ENCODE peak calls at places on chromosomes 6 and 20, in four cellular contexts. One of them, this sample, is unnamed.

GRCh38 chr6:42177514-42178364 is 4.6 kb downstream of the GUCA1A start:
- DNase-seq in erythroblast: no peak
- DNase-seq in stomach: no peak
- DNase-seq in prostate gland: no peak
- DNase-seq in this sample: no peak

GRCh38 chr6:111361648-111362047 is 121.4 kb downstream of the REV3L start:
- DNase-seq in stomach: no peak
- DNase-seq in erythroblast: peak; percentile 52
- DNase-seq in prostate gland: no peak
- DNase-seq in this sample: peak; percentile 58

GRCh38 chr6:110856296-110856695 is 18.3 kb upstream of the AMD1 start:
- DNase-seq in prostate gland: no peak
- DNase-seq in stomach: no peak
- DNase-seq in erythroblast: peak; percentile 8
- DNase-seq in this sample: no peak

GRCh38 chr6:128538763-128539162 is 18.4 kb upstream of the PTPRK start:
- DNase-seq in stomach: no peak
- DNase-seq in prostate gland: no peak
- DNase-seq in erythroblast: no peak
- DNase-seq in this sample: no peak

GRCh38 chr6:45439861-45440388 is 62.2 kb upstream of the SUPT3H start:
- DNase-seq in erythroblast: no peak
- DNase-seq in stomach: no peak
- DNase-seq in prostate gland: no peak
- DNase-seq in this sample: no peak

GRCh38 chr20:55160022-55160421 is 684.6 kb downstream of the DOK5 start:
- DNase-seq in erythroblast: no peak
- DNase-seq in stomach: no peak
- DNase-seq in prostate gland: no peak
- DNase-seq in this sample: no peak

GRCh38 chr20:5785146-5785545 is 34.9 kb downstream of the SHLD1 start:
- DNase-seq in prostate gland: no peak
- DNase-seq in erythroblast: no peak
- DNase-seq in stomach: no peak
- DNase-seq in this sample: no peak

GRCh38 chr6:52049252-52050050 is 38.0 kb downstream of the PKHD1 start:
- DNase-seq in erythroblast: peak; percentile 58
- DNase-seq in prostate gland: no peak
- DNase-seq in stomach: no peak
- DNase-seq in this sample: no peak

GRCh38 chr20:52402950-52403349 is 211.4 kb upstream of the ZFP64 start:
- DNase-seq in stomach: no peak
- DNase-seq in erythroblast: no peak
- DNase-seq in prostate gland: no peak
- DNase-seq in this sample: no peak

GRCh38 chr6:147058786-147059434 is 145.3 kb upstream of the STXBP5 start:
- DNase-seq in prostate gland: no peak
- DNase-seq in erythroblast: no peak
- DNase-seq in stomach: no peak
- DNase-seq in this sample: no peak

GRCh38 chr20:11338506-11339306 is 579.0 kb upstream of the BTBD3 start:
- DNase-seq in erythroblast: no peak
- DNase-seq in stomach: no peak
- DNase-seq in prostate gland: no peak
- DNase-seq in this sample: no peak

GRCh38 chr20:63253438-63254236 is 626 bp downstream of the NKAIN4 start:
- DNase-seq in prostate gland: no peak
- DNase-seq in stomach: no peak
- DNase-seq in erythroblast: no peak
- DNase-seq in this sample: no peak

GRCh38 chr20:1933465-1933870 is 38.3 kb downstream of the SIRPA start:
- DNase-seq in prostate gland: no peak
- DNase-seq in stomach: no peak
- DNase-seq in erythroblast: no peak
- DNase-seq in this sample: peak; percentile 4

GRCh38 chr6:113690957-113691656 is 166.0 kb upstream of the MARCKS start:
- DNase-seq in prostate gland: no peak
- DNase-seq in stomach: no peak
- DNase-seq in erythroblast: no peak
- DNase-seq in this sample: no peak

GRCh38 chr20:16054917-16055316 is 518.3 kb downstream of the KIF16B start:
- DNase-seq in erythroblast: no peak
- DNase-seq in prostate gland: no peak
- DNase-seq in stomach: no peak
- DNase-seq in this sample: no peak

GRCh38 chr20:49846206-49846807 is 33.7 kb downstream of the SLC9A8 start:
- DNase-seq in erythroblast: peak; percentile 79
- DNase-seq in stomach: peak; percentile 46
- DNase-seq in prostate gland: peak; percentile 63
- DNase-seq in this sample: no peak

GRCh38 chr20:2402271-2402980 is 21.7 kb downstream of the TGM6 start:
- DNase-seq in erythroblast: peak; percentile 18
- DNase-seq in stomach: no peak
- DNase-seq in prostate gland: no peak
- DNase-seq in this sample: no peak

GRCh38 chr6:15490242-15491100 is 172.4 kb downstream of the DTNBP1 start:
- DNase-seq in prostate gland: no peak
- DNase-seq in stomach: no peak
- DNase-seq in erythroblast: no peak
- DNase-seq in this sample: no peak

GRCh38 chr20:48149887-48150286 is 364.6 kb upstream of the SULF2 start:
- DNase-seq in prostate gland: no peak
- DNase-seq in stomach: no peak
- DNase-seq in erythroblast: no peak
- DNase-seq in this sample: no peak

GRCh38 chr6:13795041-13795748 is 19.2 kb downstream of the MCUR1 start:
- DNase-seq in stomach: peak; percentile 85
- DNase-seq in prostate gland: peak; percentile 85
- DNase-seq in erythroblast: peak; percentile 87
- DNase-seq in this sample: peak; percentile 89

GRCh38 chr6:4727671-4728435 is 48.4 kb upstream of the CDYL start:
- DNase-seq in prostate gland: no peak
- DNase-seq in erythroblast: peak; percentile 93
- DNase-seq in stomach: no peak
- DNase-seq in this sample: no peak

GRCh38 chr20:33649201-33649631 is 12.9 kb upstream of the C20orf144 start:
- DNase-seq in erythroblast: no peak
- DNase-seq in prostate gland: no peak
- DNase-seq in stomach: peak; percentile 71
- DNase-seq in this sample: peak; percentile 92

GRCh38 chr6:5946701-5947100 is 60.0 kb downstream of the NRN1 start:
- DNase-seq in stomach: no peak
- DNase-seq in prostate gland: no peak
- DNase-seq in erythroblast: no peak
- DNase-seq in this sample: no peak

GRCh38 chr6:142884214-142885035 is 60.6 kb downstream of the HIVEP2 start:
- DNase-seq in prostate gland: no peak
- DNase-seq in erythroblast: no peak
- DNase-seq in stomach: no peak
- DNase-seq in this sample: no peak

DNA sequence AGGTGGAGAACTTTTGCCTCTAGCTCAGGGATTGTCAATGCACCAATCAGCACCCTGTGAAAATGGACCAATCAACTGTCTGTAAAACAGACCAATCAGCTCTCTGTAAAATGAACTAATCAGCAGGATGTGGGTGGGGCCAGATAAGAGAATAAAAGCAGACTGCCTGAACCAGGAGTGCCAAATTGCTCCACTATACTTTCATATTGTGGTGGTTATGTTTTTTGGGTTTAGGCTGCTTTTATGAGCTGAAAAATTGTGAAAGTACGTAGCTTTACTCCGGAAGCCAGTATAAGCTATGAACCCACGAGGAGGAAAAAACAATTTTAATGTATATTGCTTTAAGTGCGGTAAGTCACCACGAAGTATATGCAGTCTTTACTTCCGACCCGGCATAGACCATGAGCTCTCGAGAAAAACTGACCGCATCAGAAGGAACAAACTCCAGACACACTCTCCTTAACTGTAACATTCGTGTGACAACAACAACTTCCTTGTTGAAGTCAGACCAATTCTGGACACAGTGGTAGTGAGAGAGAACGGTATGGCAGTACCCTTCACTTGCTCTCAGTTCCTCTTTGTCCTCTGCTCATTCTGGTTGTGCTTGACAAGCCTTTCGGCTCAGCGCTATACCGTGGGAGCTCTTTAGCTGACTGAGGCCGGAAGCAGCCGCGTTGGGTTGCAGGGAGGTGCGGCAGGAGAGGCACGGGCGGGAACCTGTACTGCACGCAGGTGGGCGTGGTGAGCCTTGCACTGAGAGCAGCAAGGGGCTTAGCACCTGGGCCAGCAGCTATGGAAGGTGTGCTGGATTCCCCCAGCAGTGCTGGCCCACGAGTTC is 81.9 kb upstream of the E2F3 start:
- DNase-seq in prostate gland: no peak
- DNase-seq in stomach: peak; percentile 40
- DNase-seq in erythroblast: peak; percentile 55
- DNase-seq in this sample: peak; percentile 16
- TF ChIP-seq POLR2A in prostate gland: no peak
- TF ChIP-seq POLR2A in stomach: no peak
- TF ChIP-seq POLR2A in erythroblast: peak; percentile 49
- TF ChIP-seq POLR2A in this sample: no peak

GRCh38 chr6:62119401-62119800 is 166.6 kb downstream of the KHDRBS2 start:
- DNase-seq in stomach: no peak
- DNase-seq in prostate gland: no peak
- DNase-seq in erythroblast: no peak
- DNase-seq in this sample: no peak
- TF ChIP-seq POLR2A in stomach: no peak
- TF ChIP-seq POLR2A in prostate gland: no peak
- TF ChIP-seq POLR2A in erythroblast: no peak
- TF ChIP-seq POLR2A in this sample: no peak

GRCh38 chr6:63573899-63574553 is 1.7 kb downstream of the LOC128125822 start:
- DNase-seq in erythroblast: peak; percentile 83
- DNase-seq in prostate gland: no peak
- DNase-seq in stomach: peak; percentile 48
- DNase-seq in this sample: peak; percentile 38

GRCh38 chr6:63571883-63572732 is at the start of the genes LOC128125822 and PTP4A1:
- DNase-seq in stomach: peak; percentile 99
- DNase-seq in erythroblast: peak; percentile 99
- DNase-seq in prostate gland: peak; percentile 98
- DNase-seq in this sample: peak; percentile 98

GRCh38 chr6:63572733-63573139 is 456 bp downstream of the LOC128125822 start:
- DNase-seq in prostate gland: no peak
- DNase-seq in stomach: no peak
- DNase-seq in erythroblast: no peak
- DNase-seq in this sample: no peak

GRCh38 chr6:63574554-63574900 is 2.2 kb downstream of the LOC128125822 start:
- DNase-seq in prostate gland: no peak
- DNase-seq in erythroblast: no peak
- DNase-seq in stomach: no peak
- DNase-seq in this sample: no peak

DNA sequence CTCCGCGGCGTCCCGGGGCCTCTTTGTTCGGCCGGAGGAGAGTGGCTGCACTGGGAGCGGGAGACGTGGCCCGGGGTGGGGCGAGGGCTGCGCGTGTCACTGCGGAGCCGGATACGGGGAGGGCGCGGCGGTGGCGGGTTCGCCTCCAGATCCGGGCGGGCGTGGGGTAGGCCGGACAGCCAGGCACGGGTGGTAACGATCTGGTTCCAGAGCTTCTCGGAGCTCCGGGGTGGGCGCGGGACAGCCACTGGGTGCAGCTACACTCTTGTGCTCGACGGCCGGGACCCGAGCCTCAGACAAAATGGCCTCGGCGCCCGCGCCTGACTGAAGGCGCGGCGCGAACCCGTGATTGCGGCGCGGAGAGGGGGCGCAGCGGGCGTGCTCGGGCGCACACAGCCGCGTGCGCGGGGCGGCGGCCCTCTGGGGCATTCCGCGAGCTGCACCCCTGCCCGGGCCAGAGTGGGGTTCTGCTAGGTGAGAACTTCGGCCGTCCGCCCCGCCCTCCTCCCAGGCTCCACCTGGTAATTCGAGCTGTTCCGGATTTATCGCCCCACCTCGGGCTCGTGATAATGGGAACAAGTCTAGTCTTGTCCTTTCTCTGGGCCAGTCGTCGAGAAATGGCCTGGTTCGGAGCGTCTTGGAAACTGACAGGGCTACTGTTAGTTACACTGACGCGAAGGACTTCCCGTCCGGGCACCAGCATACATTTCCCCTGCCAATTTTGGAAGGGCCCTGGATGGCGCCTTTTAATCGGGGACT is 1.0 kb downstream of the LOC128125822 start:
- DNase-seq in erythroblast: peak; percentile 88
- DNase-seq in prostate gland: peak; percentile 97
- DNase-seq in stomach: peak; percentile 93
- DNase-seq in this sample: peak; percentile 96
- TF ChIP-seq POLR2A in erythroblast: peak; percentile 72
- TF ChIP-seq POLR2A in prostate gland: peak; percentile 97
- TF ChIP-seq POLR2A in stomach: no peak
- TF ChIP-seq POLR2A in this sample: peak; percentile 99

GRCh38 chr6:19836799-19837510 is at the start of gene ID4:
- DNase-seq in stomach: peak; percentile 89
- DNase-seq in erythroblast: no peak
- DNase-seq in prostate gland: peak; percentile 98
- DNase-seq in this sample: peak; percentile 99

GRCh38 chr6:19838442-19839236 is 1.5 kb downstream of the ID4 start:
- DNase-seq in prostate gland: peak; percentile 80
- DNase-seq in erythroblast: no peak
- DNase-seq in stomach: peak; percentile 74
- DNase-seq in this sample: peak; percentile 93

GRCh38 chr6:19839788-19840187 is 2.6 kb downstream of the ID4 start:
- DNase-seq in stomach: no peak
- DNase-seq in erythroblast: no peak
- DNase-seq in prostate gland: no peak
- DNase-seq in this sample: no peak

GRCh38 chr6:19839237-19839546 is 2.0 kb downstream of the ID4 start:
- DNase-seq in prostate gland: no peak
- DNase-seq in stomach: no peak
- DNase-seq in erythroblast: no peak
- DNase-seq in this sample: no peak

DNA sequence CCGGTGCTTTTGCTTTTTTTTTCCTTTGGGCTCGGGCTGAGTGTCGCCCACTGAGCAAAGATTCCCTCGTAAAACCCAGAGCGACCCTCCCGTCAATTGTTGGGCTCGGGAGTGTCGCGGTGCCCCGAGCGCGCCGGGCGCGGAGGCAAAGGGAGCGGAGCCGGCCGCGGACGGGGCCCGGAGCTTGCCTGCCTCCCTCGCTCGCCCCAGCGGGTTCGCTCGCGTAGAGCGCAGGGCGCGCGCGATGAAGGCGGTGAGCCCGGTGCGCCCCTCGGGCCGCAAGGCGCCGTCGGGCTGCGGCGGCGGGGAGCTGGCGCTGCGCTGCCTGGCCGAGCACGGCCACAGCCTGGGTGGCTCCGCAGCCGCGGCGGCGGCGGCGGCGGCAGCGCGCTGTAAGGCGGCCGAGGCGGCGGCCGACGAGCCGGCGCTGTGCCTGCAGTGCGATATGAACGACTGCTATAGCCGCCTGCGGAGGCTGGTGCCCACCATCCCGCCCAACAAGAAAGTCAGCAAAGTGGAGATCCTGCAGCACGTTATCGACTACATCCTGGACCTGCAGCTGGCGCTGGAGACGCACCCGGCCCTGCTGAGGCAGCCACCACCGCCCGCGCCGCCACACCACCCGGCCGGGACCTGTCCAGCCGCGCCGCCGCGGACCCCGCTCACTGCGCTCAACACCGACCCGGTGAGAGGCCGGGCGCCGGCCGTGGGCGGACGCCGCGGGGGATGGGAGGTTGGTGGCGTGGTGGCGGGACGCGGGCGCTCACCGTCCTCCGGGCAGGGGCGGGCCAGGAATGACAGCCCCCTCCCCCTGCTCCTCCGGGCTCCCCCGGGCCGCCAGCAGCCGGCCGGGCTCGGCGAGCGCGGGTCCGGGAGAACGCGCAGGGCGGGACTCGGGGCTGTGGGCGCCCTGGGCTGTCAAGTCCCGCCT is 606 bp downstream of the ID4 start:
- DNase-seq in stomach: peak; percentile 39
- DNase-seq in prostate gland: peak; percentile 40
- DNase-seq in erythroblast: no peak
- DNase-seq in this sample: peak; percentile 19
- TF ChIP-seq POLR2A in stomach: no peak
- TF ChIP-seq POLR2A in prostate gland: no peak
- TF ChIP-seq POLR2A in erythroblast: no peak
- TF ChIP-seq POLR2A in this sample: no peak

This sample was measured in thyroid gland.